ENCODE peak calls at places on chromosome 2, in six cellular contexts. Y is fibroblast of pulmonary artery, Q is A549, W is AG09309, O is endothelial cell, H is GM06990. F is an unnamed sample.

GRCh38 chr2:10721344-10722251 is at the start of gene ATP6V1C2:
- DNase-seq in Y (no peak), Q (peak; percentile 40), W (no peak), O (peak; percentile 51), H (peak; percentile 39), F (no peak)

GRCh38 chr2:126906781-126907180 is 8.1 kb downstream of the TEX51 start:
- DNase-seq in Y (no peak), Q (no peak), W (no peak), O (peak; percentile 1), H (no peak), F (no peak)

GRCh38 chr2:61898810-61899209 is 6.7 kb upstream of the COMMD1 start:
- DNase-seq in Y (peak; percentile 43), Q (no peak), W (no peak), O (no peak), H (no peak), F (no peak)

GRCh38 chr2:168633200-168633599 is 169.2 kb upstream of the NOSTRIN start:
- DNase-seq in Y (peak; percentile 51), Q (no peak), W (no peak), O (no peak), H (no peak), F (no peak)

GRCh38 chr2:88003074-88003755 is 13.1 kb downstream of the RNU2-63P start:
- DNase-seq in Y (peak; percentile 10), Q (no peak), W (no peak), O (peak; percentile 17), H (no peak), F (no peak)

GRCh38 chr2:23859983-23860382 is 66.9 kb downstream of the ATAD2B start:
- DNase-seq in Y (peak; percentile 6), Q (no peak), W (peak; percentile 7), O (no peak), H (no peak), F (no peak)

GRCh38 chr2:73985318-73986084 is 791 bp downstream of the TET3 start:
- DNase-seq in Y (no peak), Q (peak; percentile 27), W (no peak), O (peak; percentile 53), H (peak; percentile 79), F (no peak)

GRCh38 chr2:221254281-221254680 is 317.8 kb downstream of the EPHA4 start:
- DNase-seq in Y (no peak), Q (no peak), W (no peak), O (no peak), H (no peak), F (no peak)

GRCh38 chr2:9993490-9994165 is 42.1 kb downstream of the GRHL1 start:
- DNase-seq in Y (no peak), Q (no peak), W (no peak), O (no peak), H (no peak), F (no peak)

GRCh38 chr2:45891719-45892118 is 240.2 kb downstream of the PRKCE start:
- DNase-seq in Y (no peak), Q (no peak), W (no peak), O (no peak), H (no peak), F (peak; percentile 20)

GRCh38 chr2:119929537-119929936 is 83.3 kb upstream of the EPB41L5 start:
- DNase-seq in Y (peak; percentile 1), Q (no peak), W (no peak), O (no peak), H (no peak), F (no peak)

GRCh38 chr2:45496869-45497268 is 114.2 kb downstream of the SRBD1 start:
- DNase-seq in Y (no peak), Q (no peak), W (no peak), O (no peak), H (no peak), F (no peak)

GRCh38 chr2:158993721-158994587 is 25.5 kb downstream of the TANC1 start:
- DNase-seq in Y (no peak), Q (no peak), W (no peak), O (no peak), H (no peak), F (no peak)

GRCh38 chr2:221097568-221097915 is 474.6 kb downstream of the EPHA4 start:
- DNase-seq in Y (peak; percentile 6), Q (no peak), W (no peak), O (no peak), H (no peak), F (peak; percentile 74)

GRCh38 chr2:150681120-150681796 is 193.8 kb upstream of the RND3 start:
- DNase-seq in Y (peak; percentile 96), Q (no peak), W (peak; percentile 93), O (no peak), H (no peak), F (peak; percentile 81)

GRCh38 chr2:165067958-165068612 is 112.8 kb upstream of the SLC38A11 start:
- DNase-seq in Y (peak; percentile 54), Q (peak; percentile 43), W (no peak), O (peak; percentile 81), H (no peak), F (no peak)

GRCh38 chr2:218885981-218886447 is 5.4 kb downstream of the WNT10A start:
- DNase-seq in Y (no peak), Q (no peak), W (no peak), O (no peak), H (no peak), F (no peak)

GRCh38 chr2:127451981-127452380 is 33.8 kb downstream of the PROC start:
- DNase-seq in Y (no peak), Q (no peak), W (no peak), O (no peak), H (no peak), F (no peak)

GRCh38 chr2:211611621-211612020 is 927.0 kb downstream of the ERBB4 start:
- DNase-seq in Y (no peak), Q (no peak), W (no peak), O (no peak), H (no peak), F (no peak)

GRCh38 chr2:63942788-63943187 is 76.4 kb downstream of the VPS54 start:
- DNase-seq in Y (no peak), Q (no peak), W (no peak), O (no peak), H (no peak), F (no peak)

GRCh38 chr2:190179754-190180312 is 117.3 kb upstream of the MSTN start:
- DNase-seq in Y (no peak), Q (no peak), W (no peak), O (no peak), H (peak; percentile 18), F (no peak)

GRCh38 chr2:168661404-168661869 is 141.0 kb upstream of the NOSTRIN start:
- DNase-seq in Y (no peak), Q (no peak), W (no peak), O (no peak), H (no peak), F (no peak)

GRCh38 chr2:64222942-64223511 is 78.8 kb upstream of the PELI1 start:
- DNase-seq in Y (peak; percentile 44), Q (no peak), W (no peak), O (no peak), H (no peak), F (no peak)

DNA sequence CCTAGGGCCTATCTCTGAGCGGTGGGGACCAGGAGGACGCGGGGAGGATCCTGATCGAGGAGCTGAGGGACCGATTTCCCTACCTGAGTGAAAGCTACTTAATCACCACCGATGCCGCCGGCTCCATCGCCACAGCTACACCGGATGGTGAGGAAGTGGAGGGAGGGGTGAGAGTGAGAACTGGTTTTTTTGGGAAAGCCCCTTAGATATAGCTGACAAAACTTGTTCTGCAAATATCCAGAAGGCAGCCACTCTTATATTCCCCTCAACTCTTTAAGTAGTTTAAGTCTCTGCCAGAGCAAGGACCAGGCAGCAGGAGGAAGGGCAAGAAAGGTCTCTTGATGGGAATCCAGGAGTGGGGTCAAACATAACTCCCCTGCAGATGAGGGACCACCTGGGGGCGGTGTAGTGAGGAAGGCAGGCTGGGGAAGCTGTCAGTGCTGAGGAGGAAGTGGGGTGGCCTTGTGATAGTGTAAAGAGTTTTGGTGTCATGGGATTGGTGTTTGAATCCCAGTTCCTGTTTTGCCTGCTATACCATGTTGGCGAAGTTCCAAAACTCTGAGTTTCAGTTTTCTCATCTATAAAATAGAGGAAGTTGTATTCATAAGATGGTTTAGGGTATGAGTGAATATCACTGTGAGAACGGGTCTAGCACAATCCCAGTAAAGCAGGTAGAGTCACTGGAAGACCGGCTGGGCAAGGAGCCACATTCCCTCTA is 3.4 kb downstream of the NAGK start:
- DNase-seq in Y (no peak), Q (no peak), W (no peak), O (no peak), H (peak; percentile 77), F (peak; percentile 40)
- TF ChIP-seq CTCF in Y (no peak), Q (no peak), W (no peak), O (no peak), H (peak; percentile 49), F (no peak)

DNA sequence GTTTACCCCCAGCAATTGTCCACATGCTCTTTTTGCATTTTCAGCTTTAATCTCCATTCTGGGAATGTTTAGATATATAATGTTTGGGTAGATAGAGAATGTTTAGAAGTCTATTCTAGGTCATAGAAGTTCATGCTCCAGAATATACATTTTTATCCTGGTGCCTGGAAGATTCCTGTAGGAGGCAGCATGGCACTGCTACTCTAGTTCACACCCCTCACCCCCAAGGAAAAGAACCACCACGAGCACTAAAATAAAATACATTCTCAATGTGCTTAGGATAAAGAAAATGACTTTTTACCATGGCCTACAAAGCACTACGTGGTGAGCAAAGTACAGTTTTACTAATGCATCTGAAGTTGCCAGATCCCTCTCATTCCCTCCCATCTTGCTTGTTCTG is 53.8 kb downstream of the MYO1B start:
- DNase-seq in Y (no peak), Q (no peak), W (no peak), O (no peak), H (no peak), F (no peak)
- TF ChIP-seq CTCF in Y (peak; percentile 38), Q (no peak), W (peak; percentile 47), O (no peak), H (no peak), F (peak; percentile 36)

DNA sequence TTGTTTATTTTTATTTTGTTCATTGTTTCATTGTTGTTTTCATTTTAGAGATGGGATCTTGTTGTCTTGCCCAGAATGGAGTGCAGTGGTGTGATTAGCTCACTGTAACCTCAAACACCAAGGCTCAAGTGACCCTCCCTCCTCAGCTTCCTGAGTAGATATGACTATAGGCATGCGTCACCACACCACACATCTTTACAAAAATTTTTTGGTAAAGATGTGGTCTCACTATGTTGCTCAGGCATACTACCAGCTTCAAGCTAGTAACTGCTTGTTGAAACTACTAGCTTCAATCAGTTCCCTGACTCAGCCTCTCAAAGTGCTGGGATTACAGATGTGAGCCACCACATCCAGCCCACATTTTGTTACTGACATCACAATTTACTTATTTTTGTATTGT is 14.8 kb downstream of the FAM237A start:
- DNase-seq in Y (no peak), Q (no peak), W (no peak), O (no peak), H (no peak), F (peak; percentile 68)
- TF ChIP-seq CTCF in Y (no peak), Q (no peak), W (no peak), O (no peak), H (no peak), F (no peak)

GRCh38 chr2:152491139-152491472 is 156.1 kb downstream of the FMNL2 start:
- DNase-seq in Y (no peak), Q (no peak), W (no peak), O (no peak), H (no peak), F (no peak)

GRCh38 chr2:152486737-152487063 is 151.7 kb downstream of the FMNL2 start:
- DNase-seq in Y (no peak), Q (no peak), W (no peak), O (no peak), H (no peak), F (no peak)

GRCh38 chr2:152486048-152486736 is 151.2 kb downstream of the FMNL2 start:
- DNase-seq in Y (no peak), Q (no peak), W (no peak), O (no peak), H (no peak), F (no peak)

GRCh38 chr2:152488075-152488474 is 153.1 kb downstream of the FMNL2 start:
- DNase-seq in Y (no peak), Q (no peak), W (no peak), O (no peak), H (no peak), F (no peak)

GRCh38 chr2:152489364-152489763 is 154.4 kb downstream of the FMNL2 start:
- DNase-seq in Y (no peak), Q (no peak), W (no peak), O (no peak), H (no peak), F (no peak)
- TF ChIP-seq CTCF in Y (no peak), Q (no peak), W (no peak), O (no peak), H (no peak), F (no peak)